ENCODE peak calls at places on chromosomes 16 and 17, in nine cellular contexts. S is uterus, T is Peyer's patch, D is spleen, P is suprapubic skin, G is IMR-90, M is HCT116, C is right lobe of liver, A is esophagus squamous epithelium. B is an unnamed sample.

GRCh38 chr17:14854691-14855090 is 410.4 kb downstream of the PMP22 start:
- DNase-seq in S (no peak), T (no peak), D (no peak), P (no peak), G (no peak), M (no peak), C (no peak), A (no peak), B (no peak)

GRCh38 chr16:30805370-30806169 is 18.6 kb upstream of the ZNF629 start:
- DNase-seq in S (peak; percentile 84), T (peak; percentile 66), D (peak; percentile 93), P (peak; percentile 96), G (peak; percentile 74), M (peak; percentile 56), C (peak; percentile 90), A (no peak), B (peak; percentile 95)

GRCh38 chr17:39517224-39517623 is 55.9 kb downstream of the CDK12 start:
- DNase-seq in S (no peak), T (no peak), D (no peak), P (no peak), G (no peak), M (no peak), C (no peak), A (no peak), B (no peak)

GRCh38 chr17:17739388-17740066 is 58.3 kb downstream of the RAI1 start:
- DNase-seq in S (peak; percentile 73), T (no peak), D (no peak), P (no peak), G (peak; percentile 64), M (no peak), C (no peak), A (no peak), B (no peak)

GRCh38 chr17:59845595-59846390 is 47.0 kb downstream of the TUBD1 start:
- DNase-seq in S (no peak), T (no peak), D (no peak), P (no peak), G (peak; percentile 89), M (peak; percentile 90), C (peak; percentile 73), A (no peak), B (no peak)

GRCh38 chr16:65327346-65327745 is 205.5 kb upstream of the CDH11 start:
- DNase-seq in S (no peak), T (no peak), D (no peak), P (no peak), G (no peak), M (no peak), C (no peak), A (no peak), B (no peak)

GRCh38 chr16:66720766-66721165 is 24.2 kb upstream of the CMTM4 start:
- DNase-seq in S (no peak), T (no peak), D (no peak), P (no peak), G (peak; percentile 41), M (no peak), C (no peak), A (no peak), B (no peak)

GRCh38 chr17:4004517-4005295 is 40.5 kb upstream of the ATP2A3 start:
- DNase-seq in S (no peak), T (peak; percentile 58), D (peak; percentile 93), P (peak; percentile 83), G (no peak), M (peak; percentile 6), C (peak; percentile 67), A (no peak), B (no peak)

GRCh38 chr16:72008424-72009216 is at the start of gene DHODH:
- DNase-seq in S (peak; percentile 96), T (peak; percentile 96), D (peak; percentile 99), P (peak; percentile 99), G (peak; percentile 96), M (peak; percentile 94), C (peak; percentile 99), A (peak; percentile 87), B (peak; percentile 98)
- TF ChIP-seq POLR2A in S (peak; percentile 18), T (peak; percentile 33), D (peak; percentile 49), P (no peak), G (no peak), M (peak; percentile 50), C (peak; percentile 91), A (peak; percentile 28), B (peak; percentile 22)

GRCh38 chr17:18857864-18858566 is at the start of gene PRPSAP2:
- DNase-seq in S (peak; percentile 96), T (peak; percentile 98), D (peak; percentile 100), P (peak; percentile 98), G (peak; percentile 88), M (peak; percentile 87), C (peak; percentile 99), A (peak; percentile 88), B (peak; percentile 99)

GRCh38 chr17:18859256-18859655 is 1.3 kb downstream of the PRPSAP2 start:
- DNase-seq in S (peak; percentile 11), T (no peak), D (no peak), P (no peak), G (peak; percentile 73), M (no peak), C (no peak), A (no peak), B (no peak)

GRCh38 chr17:18858567-18859245 is 775 bp downstream of the PRPSAP2 start:
- DNase-seq in S (no peak), T (no peak), D (no peak), P (no peak), G (no peak), M (no peak), C (no peak), A (no peak), B (no peak)

GRCh38 chr17:18854956-18855355 is 3.0 kb upstream of the PRPSAP2 start:
- DNase-seq in S (no peak), T (no peak), D (no peak), P (no peak), G (no peak), M (no peak), C (no peak), A (no peak), B (no peak)

DNA sequence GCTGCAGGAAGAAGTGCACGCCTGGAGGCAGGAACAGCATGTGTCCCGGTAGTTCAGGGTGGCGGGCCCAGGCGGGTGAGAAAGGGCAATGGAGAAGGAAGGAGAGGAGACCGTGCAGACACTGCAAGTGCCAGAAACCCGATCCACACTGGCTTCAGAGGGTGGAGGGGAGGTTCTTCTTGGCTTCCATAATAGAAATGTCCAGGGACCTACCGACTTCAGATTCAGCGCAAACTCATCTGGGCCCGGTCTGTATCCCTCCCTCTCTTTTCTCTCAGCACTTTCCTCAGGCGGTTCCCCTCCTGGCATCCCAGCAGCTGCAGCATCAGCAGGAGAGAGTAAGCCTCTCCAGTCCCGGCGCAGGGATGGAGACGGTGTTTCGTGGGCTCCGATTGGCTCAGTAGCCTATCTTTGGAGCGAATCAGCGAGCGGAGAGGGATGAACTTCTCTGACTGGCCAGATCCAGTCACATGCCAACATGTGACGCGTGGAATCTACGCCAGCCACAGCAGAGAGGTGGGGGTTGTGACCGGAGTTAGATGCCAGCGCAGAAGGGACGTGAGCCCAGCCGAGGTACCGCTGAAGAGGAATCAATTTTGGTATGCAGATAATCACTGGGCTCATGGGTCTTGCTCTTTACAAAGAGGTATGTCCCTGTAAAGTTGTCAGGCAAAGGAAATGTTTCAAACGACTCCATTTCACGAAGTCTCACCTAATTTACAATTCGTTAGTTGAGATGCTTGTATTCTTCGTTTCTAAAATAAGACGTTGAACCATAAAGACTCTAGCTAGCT is 1.9 kb upstream of the PRPSAP2 start:
- DNase-seq in S (peak; percentile 95), T (peak; percentile 93), D (peak; percentile 94), P (peak; percentile 97), G (peak; percentile 95), M (peak; percentile 86), C (peak; percentile 93), A (peak; percentile 72), B (peak; percentile 98)
- TF ChIP-seq POLR2A in S (peak; percentile 83), T (peak; percentile 72), D (peak; percentile 48), P (no peak), G (peak; percentile 61), M (peak; percentile 61), C (peak; percentile 59), A (peak; percentile 89), B (no peak)

DNA sequence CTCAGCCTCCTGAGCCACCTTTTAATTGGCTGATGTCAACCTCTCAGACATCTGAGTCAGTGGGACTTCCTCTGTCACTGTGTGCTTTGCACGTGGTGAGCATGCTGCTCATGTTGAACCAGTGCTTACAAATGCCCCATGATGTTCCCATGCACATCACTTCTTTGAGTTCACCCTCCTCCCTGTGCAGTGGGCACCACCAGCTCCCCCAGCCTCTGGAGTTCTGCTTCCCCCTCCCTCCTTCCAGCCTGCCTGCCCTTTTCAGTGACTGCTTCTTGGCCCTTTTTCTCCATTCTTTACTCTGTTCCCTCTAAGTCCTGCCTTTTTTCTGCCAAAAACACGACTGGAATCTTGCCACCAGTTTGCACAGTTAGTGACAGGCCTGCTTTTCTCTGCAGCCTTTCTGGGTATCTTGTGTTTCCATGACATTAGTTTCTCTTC is 41.6 kb downstream of the USP10 start:
- DNase-seq in S (no peak), T (no peak), D (no peak), P (no peak), G (peak; percentile 69), M (no peak), C (no peak), A (no peak), B (no peak)
- TF ChIP-seq POLR2A in S (no peak), T (no peak), D (no peak), P (no peak), G (no peak), M (no peak), C (no peak), A (no peak), B (no peak)

GRCh38 chr16:85674828-85675227 is 13.9 kb downstream of the GINS2 start:
- DNase-seq in S (no peak), T (no peak), D (no peak), P (no peak), G (no peak), M (no peak), C (no peak), A (no peak), B (no peak)

GRCh38 chr16:85676466-85676865 is 12.3 kb downstream of the GINS2 start:
- DNase-seq in S (no peak), T (no peak), D (peak; percentile 8), P (no peak), G (no peak), M (no peak), C (peak; percentile 38), A (no peak), B (no peak)

GRCh38 chr16:85675528-85675927 is 13.2 kb downstream of the GINS2 start:
- DNase-seq in S (no peak), T (no peak), D (no peak), P (no peak), G (peak; percentile 56), M (no peak), C (no peak), A (no peak), B (no peak)

GRCh38 chr16:85674418-85674755 is 14.4 kb downstream of the GINS2 start:
- DNase-seq in S (no peak), T (no peak), D (no peak), P (no peak), G (no peak), M (no peak), C (no peak), A (no peak), B (no peak)

DNA sequence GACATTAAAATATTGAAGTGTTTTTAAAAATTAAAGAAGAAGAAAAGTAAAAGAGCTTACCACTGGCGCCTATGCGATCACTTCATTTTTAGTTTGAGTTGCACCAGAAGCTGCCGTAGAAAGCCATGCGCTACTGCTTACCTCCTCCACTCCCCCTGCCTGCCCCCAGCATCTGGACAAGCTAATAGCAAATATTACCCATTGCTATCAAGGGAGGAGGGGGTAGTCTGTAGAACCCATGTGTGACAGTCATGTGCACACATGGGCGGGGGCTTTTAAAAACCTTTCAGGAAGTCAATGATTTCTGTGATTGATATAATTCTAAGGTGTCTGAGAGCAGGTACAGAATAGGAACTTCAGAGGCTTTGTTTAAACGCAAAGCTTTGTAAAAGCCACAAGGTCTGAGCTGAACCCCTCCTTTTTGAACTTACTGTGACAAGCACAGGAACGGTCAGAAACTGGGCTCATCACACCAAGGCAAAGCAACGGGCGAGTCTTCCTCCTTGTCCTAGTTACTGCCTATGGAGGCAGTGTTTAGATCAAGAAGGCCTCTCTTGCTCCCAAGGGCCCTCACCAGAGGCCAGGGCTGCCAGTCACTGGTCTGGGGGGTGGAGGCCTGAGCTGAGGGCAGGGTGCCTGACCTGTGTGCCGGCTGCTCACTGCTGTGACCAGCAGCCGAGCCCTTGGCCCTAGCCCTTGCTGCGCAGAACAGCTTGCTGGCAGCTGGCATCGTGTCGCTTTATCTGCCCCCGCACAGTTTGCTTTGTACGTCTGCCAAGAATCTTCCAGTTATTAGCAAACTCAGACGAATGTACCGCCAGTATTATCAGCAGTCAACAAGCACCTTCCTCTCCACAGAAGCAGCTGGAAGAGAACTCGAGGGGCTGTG is 15.0 kb downstream of the GINS2 start:
- DNase-seq in S (no peak), T (no peak), D (peak; percentile 81), P (no peak), G (peak; percentile 75), M (no peak), C (peak; percentile 96), A (no peak), B (no peak)
- TF ChIP-seq POLR2A in S (no peak), T (no peak), D (no peak), P (no peak), G (no peak), M (no peak), C (peak; percentile 15), A (no peak), B (no peak)

B was measured in esophagus muscularis mucosa.